ENCODE peak calls at places on chromosomes 11 and 22, in seven cellular contexts. I, A, T, S, L, D and W are unnamed samples.

GRCh38 chr22:23404689-23405365 is 175.3 kb downstream of the IGLL1 start:
- DNase-seq in I (peak; percentile 40), A (peak; percentile 67), T (peak; percentile 75), S (peak; percentile 54), L (peak; percentile 89), D (peak; percentile 39), W (peak; percentile 74)

GRCh38 chr11:128157423-128158298 is 429.7 kb downstream of the ETS1 start:
- DNase-seq in I (peak; percentile 78), A (peak; percentile 70), T (peak; percentile 83), S (peak; percentile 85), L (peak; percentile 76), D (peak; percentile 56), W (peak; percentile 75)

GRCh38 chr11:134139873-134140331 is 71.0 kb downstream of the JAM3 start:
- DNase-seq in I (peak; percentile 83), A (peak; percentile 38), T (peak; percentile 80), S (peak; percentile 81), L (peak; percentile 75), D (peak; percentile 65), W (peak; percentile 41)

GRCh38 chr11:72321381-72321996 is 77.5 kb upstream of the PHOX2A start:
- DNase-seq in I (peak; percentile 81), A (no peak), T (peak; percentile 15), S (peak; percentile 57), L (no peak), D (no peak), W (no peak)

GRCh38 chr22:22210375-22210774 is 34.2 kb upstream of the VPREB1 start:
- DNase-seq in I (peak; percentile 85), A (no peak), T (no peak), S (no peak), L (no peak), D (no peak), W (no peak)

GRCh38 chr11:117562111-117562510 is 234.5 kb downstream of the CEP164 start:
- DNase-seq in I (no peak), A (no peak), T (no peak), S (no peak), L (no peak), D (no peak), W (no peak)

GRCh38 chr11:73126804-73127480 is 15.2 kb downstream of the FCHSD2 start:
- DNase-seq in I (no peak), A (no peak), T (no peak), S (no peak), L (no peak), D (no peak), W (no peak)

GRCh38 chr11:130629039-130629438 is 180.6 kb downstream of the ADAMTS15 start:
- DNase-seq in I (no peak), A (no peak), T (no peak), S (no peak), L (no peak), D (no peak), W (no peak)

GRCh38 chr22:49303781-49304461 is 523.8 kb downstream of the BRD1 start:
- DNase-seq in I (no peak), A (no peak), T (no peak), S (no peak), L (no peak), D (peak; percentile 19), W (no peak)

GRCh38 chr11:86593833-86594232 is 78.6 kb downstream of the ME3 start:
- DNase-seq in I (no peak), A (no peak), T (no peak), S (no peak), L (no peak), D (no peak), W (no peak)

GRCh38 chr11:60169264-60169915 is 13.5 kb downstream of the MS4A6A start:
- DNase-seq in I (no peak), A (peak; percentile 27), T (peak; percentile 81), S (peak; percentile 7), L (peak; percentile 49), D (no peak), W (peak; percentile 48)

GRCh38 chr11:62245271-62245753 is 3.3 kb downstream of the SCGB1D2 start:
- DNase-seq in I (peak; percentile 28), A (peak; percentile 41), T (peak; percentile 71), S (peak; percentile 26), L (peak; percentile 70), D (peak; percentile 76), W (peak; percentile 54)

DNA sequence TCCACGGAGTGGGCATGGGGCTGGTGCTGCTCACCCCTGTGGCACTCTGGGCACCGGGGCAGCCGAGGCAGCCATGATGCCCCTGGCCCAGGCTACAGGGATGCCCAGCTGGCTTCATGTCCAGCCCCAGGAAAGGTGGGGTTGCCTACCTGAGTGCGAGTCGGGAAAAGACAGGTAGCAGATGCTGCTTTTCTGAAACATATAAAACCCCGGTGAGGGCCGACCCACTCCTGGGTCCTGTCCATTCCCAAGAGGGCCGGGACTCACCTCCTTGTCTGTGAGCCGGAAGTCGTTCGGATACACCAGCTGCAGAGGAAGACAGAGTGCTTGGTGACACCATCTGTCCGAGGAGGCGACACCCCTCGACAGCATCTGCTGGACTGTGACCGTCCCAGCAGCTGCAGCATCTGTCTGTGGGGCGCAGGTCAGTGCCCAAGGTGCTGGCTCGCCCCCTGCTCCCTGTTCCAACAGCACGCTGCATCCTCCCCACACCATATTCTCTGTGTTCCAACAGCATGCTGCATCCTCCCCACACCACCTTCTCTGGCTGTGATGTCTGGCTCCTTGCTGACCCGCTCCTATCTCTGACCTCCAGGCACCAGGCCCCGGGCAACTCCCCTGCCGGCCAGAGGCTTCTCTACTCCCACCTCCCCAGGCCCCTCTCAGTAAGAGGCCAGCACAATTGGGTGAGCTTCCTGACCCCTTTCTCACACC is 8.0 kb downstream of the DENND6B start:
- DNase-seq in I (no peak), A (no peak), T (no peak), S (no peak), L (no peak), D (no peak), W (no peak)
- H3K23ac ChIP-seq in I (no peak overlapping the region), A (peak overlapping the region; percentile 97), T (no peak overlapping the region), S (no peak overlapping the region), L (no peak overlapping the region), D (no peak overlapping the region), W (no peak overlapping the region)

DNA sequence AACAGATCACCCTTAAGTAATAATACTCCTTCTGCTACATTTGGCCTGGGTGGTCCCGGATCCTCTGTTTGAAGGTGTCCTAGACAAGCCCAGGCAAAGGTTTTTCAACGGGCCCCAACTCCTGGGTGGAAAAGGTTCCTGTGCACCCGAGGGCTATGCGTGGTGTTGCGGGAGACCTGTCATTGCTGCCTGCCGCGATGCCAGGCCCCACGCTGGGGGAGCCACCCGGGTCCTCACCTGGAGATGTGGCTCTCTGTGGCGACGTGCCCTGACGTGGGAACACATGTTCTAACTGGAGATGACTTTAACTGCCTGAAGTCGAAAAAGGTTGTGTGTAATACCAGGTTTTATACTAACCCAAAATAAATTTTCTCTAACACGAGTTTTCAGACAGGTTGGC is 467.1 kb downstream of the NTM start:
- DNase-seq in I (no peak), A (no peak), T (no peak), S (no peak), L (no peak), D (no peak), W (no peak)
- H3K23ac ChIP-seq in I (no peak overlapping the region), A (no peak overlapping the region), T (no peak overlapping the region), S (no peak overlapping the region), L (no peak overlapping the region), D (no peak overlapping the region), W (no peak overlapping the region)

GRCh38 chr22:29219881-29220670 is 14.4 kb downstream of the EMID1 start:
- DNase-seq in I (no peak), A (no peak), T (no peak), S (no peak), L (no peak), D (peak; percentile 47), W (no peak)
- H3K23ac ChIP-seq in I (no peak overlapping the region), A (peak overlapping the region; percentile 45), T (peak overlapping the region; percentile 6), S (no peak overlapping the region), L (no peak overlapping the region), D (no peak overlapping the region), W (no peak overlapping the region)

GRCh38 chr11:85154294-85154693 is 472.9 kb downstream of the DLG2 start:
- DNase-seq in I (no peak), A (no peak), T (no peak), S (no peak), L (no peak), D (no peak), W (no peak)
- H3K23ac ChIP-seq in I (no peak overlapping the region), A (no peak overlapping the region), T (no peak overlapping the region), S (no peak overlapping the region), L (no peak overlapping the region), D (no peak overlapping the region), W (no peak overlapping the region)

GRCh38 chr11:25939691-25940090 is 392.2 kb upstream of the ANO3 start:
- DNase-seq in I (no peak), A (no peak), T (no peak), S (no peak), L (no peak), D (no peak), W (no peak)

GRCh38 chr11:25943031-25943430 is 388.9 kb upstream of the ANO3 start:
- DNase-seq in I (no peak), A (no peak), T (no peak), S (no peak), L (no peak), D (no peak), W (no peak)

GRCh38 chr11:25943777-25944661 is 387.9 kb upstream of the ANO3 start:
- DNase-seq in I (no peak), A (no peak), T (no peak), S (no peak), L (no peak), D (peak; percentile 39), W (no peak)

GRCh38 chr11:25938952-25939351 is 393.0 kb upstream of the ANO3 start:
- DNase-seq in I (no peak), A (peak; percentile 23), T (peak; percentile 21), S (no peak), L (no peak), D (no peak), W (no peak)

GRCh38 chr11:25941353-25941752 is 390.6 kb upstream of the ANO3 start:
- DNase-seq in I (no peak), A (no peak), T (no peak), S (no peak), L (no peak), D (no peak), W (no peak)
- H3K23ac ChIP-seq in I (no peak overlapping the region), A (no peak overlapping the region), T (no peak overlapping the region), S (no peak overlapping the region), L (no peak overlapping the region), D (no peak overlapping the region), W (no peak overlapping the region)